ENCODE peak calls at places on chromosomes 5 and 9, in four cellular contexts. H, V, D and K are unnamed samples.

GRCh38 chr9:3868012-3868411 is 342.2 kb upstream of the RFX3 start:
- DNase-seq in H (no peak), V (no peak), D (no peak), K (no peak)

GRCh38 chr9:37992924-37993349 is 76.1 kb downstream of the SHB start:
- DNase-seq in H (no peak), V (peak; percentile 40), D (no peak), K (no peak)

GRCh38 chr9:21121079-21121478 is 20.6 kb downstream of the IFNW1 start:
- DNase-seq in H (no peak), V (no peak), D (no peak), K (no peak)

GRCh38 chr9:118595719-118596305 is 773.4 kb downstream of the BRINP1 start:
- DNase-seq in H (no peak), V (peak; percentile 15), D (no peak), K (no peak)

GRCh38 chr9:7145361-7146069 is 387.7 kb downstream of the KDM4C start:
- DNase-seq in H (no peak), V (no peak), D (no peak), K (no peak)

GRCh38 chr9:3676766-3677165 is 151.0 kb upstream of the RFX3 start:
- DNase-seq in H (no peak), V (no peak), D (no peak), K (no peak)

GRCh38 chr5:178993236-178993765 is 1.8 kb downstream of the GRM6 start:
- DNase-seq in H (no peak), V (no peak), D (no peak), K (no peak)

GRCh38 chr5:112691758-112692157 is 45.9 kb upstream of the APC start:
- DNase-seq in H (no peak), V (no peak), D (no peak), K (peak; percentile 17)

GRCh38 chr5:36407396-36407795 is 105.7 kb upstream of the RANBP3L start:
- DNase-seq in H (no peak), V (no peak), D (no peak), K (no peak)

GRCh38 chr5:77697692-77698091 is 59.2 kb upstream of the OTP start:
- DNase-seq in H (no peak), V (no peak), D (no peak), K (no peak)

GRCh38 chr5:173802670-173803165 is 85.4 kb upstream of the CPEB4 start:
- DNase-seq in H (no peak), V (peak; percentile 59), D (no peak), K (peak; percentile 22)

GRCh38 chr5:65199988-65200668 is 281.6 kb downstream of the ADAMTS6 start:
- DNase-seq in H (no peak), V (no peak), D (no peak), K (no peak)

GRCh38 chr5:144815131-144815530 is 644.5 kb downstream of the KCTD16 start:
- DNase-seq in H (no peak), V (no peak), D (no peak), K (no peak)

GRCh38 chr9:106880863-106881262 is 17.9 kb downstream of the ZNF462 start:
- DNase-seq in H (no peak), V (no peak), D (no peak), K (no peak)

GRCh38 chr9:72443855-72444254 is 77.6 kb upstream of the TMC1 start:
- DNase-seq in H (peak; percentile 44), V (no peak), D (no peak), K (no peak)

GRCh38 chr5:66307647-66308257 is 163.7 kb downstream of the SREK1 start:
- DNase-seq in H (peak; percentile 29), V (no peak), D (no peak), K (peak; percentile 33)

GRCh38 chr5:59423021-59423420 is 470.5 kb downstream of the PDE4D start:
- DNase-seq in H (no peak), V (no peak), D (no peak), K (no peak)

GRCh38 chr9:95820076-95820475 is 55.4 kb upstream of the ERCC6L2 start:
- DNase-seq in H (no peak), V (no peak), D (no peak), K (no peak)

GRCh38 chr5:88824892-88825781 is 57.8 kb downstream of the MEF2C start:
- DNase-seq in H (no peak), V (peak; percentile 21), D (no peak), K (no peak)

GRCh38 chr5:16974981-16975380 is 38.9 kb upstream of the MYO10 start:
- DNase-seq in H (no peak), V (no peak), D (no peak), K (no peak)

GRCh38 chr5:115586525-115587146 is 15.6 kb downstream of the TICAM2 start:
- DNase-seq in H (no peak), V (no peak), D (no peak), K (no peak)

GRCh38 chr9:137311971-137312851 is 10.1 kb upstream of the NRARP start:
- DNase-seq in H (no peak), V (no peak), D (no peak), K (peak; percentile 92)

GRCh38 chr9:113886003-113886324 is 9.9 kb downstream of the ZNF618 start:
- DNase-seq in H (no peak), V (no peak), D (no peak), K (no peak)

GRCh38 chr9:21119093-21119770 is 22.4 kb downstream of the IFNW1 start:
- DNase-seq in H (no peak), V (no peak), D (no peak), K (no peak)

GRCh38 chr9:134896834-134897583 is 16.4 kb downstream of the FCN2 start:
- DNase-seq in H (no peak), V (no peak), D (no peak), K (no peak)

GRCh38 chr5:142100307-142100706 is 8.3 kb upstream of the NDFIP1 start:
- DNase-seq in H (no peak), V (no peak), D (no peak), K (no peak)

GRCh38 chr5:100584889-100585288 is 49.7 kb downstream of the FAM174A start:
- DNase-seq in H (no peak), V (no peak), D (no peak), K (no peak)

GRCh38 chr5:33369470-33370134 is 71.2 kb upstream of the TARS1 start:
- DNase-seq in H (no peak), V (no peak), D (no peak), K (no peak)

GRCh38 chr9:130579738-130580463 is 524 bp downstream of the FUBP3 start:
- DNase-seq in H (no peak), V (no peak), D (no peak), K (no peak)

GRCh38 chr9:3329361-3329760 is 196.4 kb downstream of the RFX3 start:
- DNase-seq in H (no peak), V (no peak), D (no peak), K (no peak)

GRCh38 chr9:32580631-32581300 is 7.8 kb upstream of the NDUFB6 start:
- DNase-seq in H (no peak), V (no peak), D (no peak), K (no peak)

GRCh38 chr5:67732471-67732870 is 483.1 kb upstream of the PIK3R1 start:
- DNase-seq in H (no peak), V (no peak), D (no peak), K (no peak)

GRCh38 chr9:6382681-6383080 is 30.3 kb upstream of the UHRF2 start:
- DNase-seq in H (no peak), V (no peak), D (no peak), K (no peak)